ENCODE peak calls at places on chromosome 21, in four cellular contexts. E, Y, F and H are unnamed samples.

GRCh38 chr21:42685036-42685435 is 31.6 kb downstream of the PDE9A start:
- DNase-seq in E (no peak), F (no peak), Y (no peak), H (no peak)

GRCh38 chr21:45030637-45031218 is 43.7 kb upstream of the ADARB1 start:
- DNase-seq in F (no peak), Y (no peak), E (no peak), H (no peak)

GRCh38 chr21:34567574-34567973 is 47.3 kb downstream of the RCAN1 start:
- DNase-seq in F (no peak), E (no peak), Y (no peak), H (no peak)

GRCh38 chr21:16968436-16968835 is 544.4 kb upstream of the CXADR start:
- DNase-seq in Y (no peak), F (no peak), E (no peak), H (no peak)

GRCh38 chr21:17089121-17089520 is 423.7 kb upstream of the CXADR start:
- DNase-seq in E (no peak), Y (no peak), F (no peak), H (no peak)

GRCh38 chr21:15592957-15593356 is 136.8 kb upstream of the USP25 start:
- DNase-seq in Y (no peak), E (no peak), F (no peak), H (no peak)

GRCh38 chr21:29800051-29800450 is 139.7 kb downstream of the GRIK1 start:
- DNase-seq in F (no peak), E (no peak), Y (no peak), H (no peak)

GRCh38 chr21:34640858-34641257 is 25.9 kb upstream of the RCAN1 start:
- DNase-seq in Y (no peak), E (no peak), F (no peak), H (no peak)

GRCh38 chr21:46482846-46483231 is 24.1 kb downstream of the DIP2A start:
- DNase-seq in F (no peak), E (no peak), Y (no peak), H (no peak)

GRCh38 chr21:16419188-16419874 is 689.5 kb downstream of the USP25 start:
- DNase-seq in F (peak), E (no peak), Y (no peak), H (no peak)

GRCh38 chr21:41615613-41616012 is 107.7 kb upstream of the TMPRSS2 start:
- DNase-seq in Y (no peak), E (no peak), F (no peak), H (no peak)

GRCh38 chr21:46325073-46325912 is 1.3 kb downstream of the PCNT start:
- DNase-seq in F (peak), Y (peak), E (no peak), H (no peak)

GRCh38 chr21:36162631-36163030 is 6.0 kb downstream of the DOP1B start:
- DNase-seq in E (no peak), F (no peak), Y (no peak), H (no peak)

GRCh38 chr21:36163780-36164426 is 7.3 kb downstream of the DOP1B start:
- DNase-seq in Y (peak), E (no peak), F (no peak), H (no peak)

GRCh38 chr21:36164427-36164784 is 7.8 kb downstream of the DOP1B start:
- DNase-seq in F (no peak), E (no peak), Y (no peak), H (no peak)

GRCh38 chr21:36159356-36159921 is 2.8 kb downstream of the DOP1B start:
- DNase-seq in Y (peak), F (no peak), E (no peak), H (no peak)

GRCh38 chr21:36160850-36161178 is 4.2 kb downstream of the DOP1B start:
- DNase-seq in F (no peak), E (no peak), Y (no peak), H (no peak)
- TF ChIP-seq CTCF in F (no peak), E (no peak), Y (no peak), H (no peak)

GRCh38 chr21:40504825-40505224 is 342.1 kb downstream of the DSCAM start:
- DNase-seq in Y (no peak), F (no peak), E (no peak), H (no peak)
- TF ChIP-seq CTCF in Y (no peak), F (no peak), E (no peak), H (no peak)

GRCh38 chr21:44010429-44010828 is 1.7 kb upstream of the TRAPPC10 start:
- DNase-seq in E (no peak), F (no peak), Y (peak), H (no peak)

GRCh38 chr21:44011774-44012473 is at the start of gene TRAPPC10:
- DNase-seq in F (peak), E (peak), Y (peak), H (peak)

GRCh38 chr21:44012474-44013379 is 618 bp downstream of the TRAPPC10 start:
- DNase-seq in Y (peak), E (peak), F (peak), H (peak)

GRCh38 chr21:44011123-44011773 is 861 bp upstream of the TRAPPC10 start:
- DNase-seq in F (no peak), Y (no peak), E (no peak), H (no peak)

GRCh38 chr21:44013380-44014088 is 1.4 kb downstream of the TRAPPC10 start:
- DNase-seq in F (no peak), Y (peak), E (no peak), H (no peak)
- TF ChIP-seq CTCF in F (no peak), Y (no peak), E (no peak), H (no peak)

DNA sequence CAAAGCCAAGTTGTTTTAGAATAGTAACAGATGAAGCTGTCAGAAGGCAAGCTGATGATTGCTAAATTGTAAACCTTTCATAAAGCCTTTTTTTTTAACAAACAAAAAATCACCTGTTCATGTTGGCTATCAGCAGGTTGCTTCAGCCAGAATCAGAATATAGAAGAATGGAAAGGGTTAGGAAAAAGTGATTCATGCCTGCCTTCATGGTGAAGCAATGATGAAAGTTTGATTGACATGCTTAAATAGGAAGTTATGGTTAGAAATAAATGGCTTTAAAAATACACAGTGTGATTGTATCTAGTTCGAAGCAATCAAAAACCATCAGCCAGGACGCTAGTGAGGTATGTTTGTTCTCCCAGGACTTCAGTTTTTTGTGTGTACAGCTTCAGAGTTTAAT is 37.9 kb downstream of the GABPA start:
- DNase-seq in F (no peak), E (no peak), Y (peak), H (no peak)
- TF ChIP-seq CTCF in F (no peak), E (no peak), Y (no peak), H (no peak)